ENCODE peak calls at places on chromosomes 4 and X, in four cellular contexts. F is HEK293T, S is putamen, Y is BJ. Z is an unnamed sample.

GRCh38 chrX:31847773-31848172 is 775.9 kb upstream of the FTHL17 start:
- DNase-seq in F (no peak), S (no peak), Y (no peak), Z (no peak)

GRCh38 chr4:151163855-151164254 is 64.4 kb downstream of the RPS3A start:
- DNase-seq in Y (no peak), S (no peak), F (no peak), Z (no peak)

GRCh38 chr4:8582436-8582835 is 2.2 kb downstream of the GPR78 start:
- DNase-seq in Y (no peak), F (no peak), S (no peak), Z (no peak)

GRCh38 chr4:168200685-168201084 is 108.3 kb downstream of the ANXA10 start:
- DNase-seq in S (no peak), F (no peak), Y (no peak), Z (no peak)

GRCh38 chr4:71290074-71290473 is 48.7 kb upstream of the SLC4A4 start:
- DNase-seq in Y (no peak), S (no peak), F (no peak), Z (no peak)

GRCh38 chr4:127788517-127788916 is 6.4 kb downstream of the HSPA4L start:
- DNase-seq in Y (no peak), F (peak), S (no peak), Z (no peak)

GRCh38 chrX:154750301-154751120 is at the start of gene GAB3:
- DNase-seq in Y (no peak), S (no peak), F (peak), Z (peak)

GRCh38 chrX:67693928-67694327 is 150.1 kb downstream of the AR start:
- DNase-seq in Y (peak), S (no peak), F (no peak), Z (no peak)

GRCh38 chr4:133823177-133823576 is 378.4 kb downstream of the PABPC4L start:
- DNase-seq in S (no peak), F (no peak), Y (no peak), Z (no peak)

GRCh38 chr4:37400326-37400881 is 155.9 kb downstream of the NWD2 start:
- DNase-seq in F (no peak), Y (no peak), S (no peak), Z (no peak)

GRCh38 chrX:38192007-38192625 is 28.6 kb downstream of the SRPX start:
- DNase-seq in F (peak), S (no peak), Y (no peak), Z (no peak)

GRCh38 chrX:23779025-23779424 is 3.9 kb upstream of the SAT1 start:
- DNase-seq in S (no peak), F (no peak), Y (peak), Z (no peak)

GRCh38 chr4:69524708-69525107 is 29.0 kb upstream of the UGT2B4 start:
- DNase-seq in F (no peak), S (no peak), Y (no peak), Z (no peak)

GRCh38 chrX:46407753-46408130 is 137.5 kb downstream of the ZNF674 start:
- DNase-seq in Y (no peak), F (no peak), S (no peak), Z (no peak)

GRCh38 chr4:89737888-89738287 is 99.1 kb downstream of the SNCA start:
- DNase-seq in F (no peak), Y (no peak), S (no peak), Z (no peak)

GRCh38 chr4:171813195-171813955 is at the start of gene GALNTL6:
- DNase-seq in Y (no peak), S (no peak), F (peak), Z (peak)

GRCh38 chr4:171118091-171118490 is 695.1 kb upstream of the GALNTL6 start:
- DNase-seq in S (no peak), F (no peak), Y (no peak), Z (no peak)